ENCODE peak calls at places on chromosomes 5 and 9, in six cellular contexts. C is A549, X is colonic mucosa, R is PC-3, A is GM12878, B is neuronal stem cell. J is an unnamed sample.

GRCh38 chr9:75238311-75238976 is 150.1 kb downstream of the OSTF1 start:
- DNase-seq in C (peak; percentile 36), X (peak; percentile 71), R (peak; percentile 80), A (peak; percentile 3), B (peak; percentile 11), J (peak; percentile 75)

GRCh38 chr9:123834218-123834906 is 95.6 kb downstream of the DENND1A start:
- DNase-seq in C (no peak), X (no peak), R (no peak), A (no peak), B (peak; percentile 23), J (no peak)

GRCh38 chr5:175746851-175747250 is 89.0 kb downstream of the HRH2 start:
- DNase-seq in C (peak; percentile 58), X (no peak), R (peak; percentile 25), A (no peak), B (peak; percentile 23), J (peak; percentile 3)

GRCh38 chr9:131447148-131447547 is 53.3 kb downstream of the PRRC2B start:
- DNase-seq in C (no peak), X (no peak), R (no peak), A (no peak), B (no peak), J (no peak)

GRCh38 chr5:123422433-123423277 is 548 bp downstream of the CEP120 start:
- DNase-seq in C (peak; percentile 31), X (peak; percentile 51), R (peak; percentile 27), A (no peak), B (peak; percentile 17), J (peak; percentile 18)

GRCh38 chr5:84403773-84404172 is 19.1 kb upstream of the EDIL3 start:
- DNase-seq in C (no peak), X (no peak), R (peak; percentile 81), A (no peak), B (no peak), J (peak; percentile 96)

GRCh38 chr5:7080501-7080900 is 315.4 kb upstream of the ADCY2 start:
- DNase-seq in C (no peak), X (no peak), R (no peak), A (no peak), B (no peak), J (no peak)

GRCh38 chr9:133428579-133429215 is 6.5 kb downstream of the ADAMTS13 start:
- DNase-seq in C (peak; percentile 49), X (peak; percentile 33), R (no peak), A (no peak), B (peak; percentile 48), J (no peak)

GRCh38 chr9:134558124-134558805 is 83.3 kb upstream of the COL5A1 start:
- DNase-seq in C (no peak), X (no peak), R (no peak), A (no peak), B (no peak), J (no peak)

GRCh38 chr9:127790094-127790855 is 4.4 kb downstream of the CDK9 start:
- DNase-seq in C (no peak), X (no peak), R (no peak), A (no peak), B (no peak), J (no peak)

GRCh38 chr9:12815895-12816294 is 41.1 kb downstream of the LURAP1L start:
- DNase-seq in C (no peak), X (no peak), R (peak; percentile 58), A (no peak), B (no peak), J (no peak)

GRCh38 chr9:16119861-16120641 is 567.2 kb downstream of the CCDC171 start:
- DNase-seq in C (no peak), X (no peak), R (no peak), A (no peak), B (no peak), J (peak; percentile 89)

GRCh38 chr5:107676702-107677101 is 6.0 kb upstream of the EFNA5 start:
- DNase-seq in C (no peak), X (no peak), R (no peak), A (no peak), B (no peak), J (peak; percentile 29)

GRCh38 chr5:127086583-127086982 is 13.3 kb upstream of the C5orf63 start:
- DNase-seq in C (no peak), X (no peak), R (no peak), A (no peak), B (no peak), J (no peak)

GRCh38 chr9:88418715-88419540 is 30.7 kb downstream of the SPIN1 start:
- DNase-seq in C (no peak), X (no peak), R (no peak), A (no peak), B (no peak), J (peak; percentile 45)

GRCh38 chr5:160171656-160172055 is 52.4 kb upstream of the PWWP2A start:
- DNase-seq in C (no peak), X (no peak), R (no peak), A (no peak), B (no peak), J (peak; percentile 61)

GRCh38 chr9:117521293-117521692 is 106.4 kb upstream of the ASTN2 start:
- DNase-seq in C (no peak), X (no peak), R (no peak), A (no peak), B (no peak), J (no peak)

GRCh38 chr5:174312641-174313040 is 267.1 kb downstream of the NSG2 start:
- DNase-seq in C (no peak), X (no peak), R (no peak), A (no peak), B (no peak), J (no peak)

GRCh38 chr5:106451998-106452397 is 1218.7 kb downstream of the EFNA5 start:
- DNase-seq in C (no peak), X (no peak), R (no peak), A (no peak), B (no peak), J (no peak)

GRCh38 chr5:172659909-172660628 is 19.0 kb downstream of the NEURL1B start:
- DNase-seq in C (no peak), X (peak; percentile 92), R (no peak), A (no peak), B (peak; percentile 67), J (peak; percentile 87)

GRCh38 chr5:104635216-104635615 is 1072.6 kb upstream of the NUDT12 start:
- DNase-seq in C (no peak), X (no peak), R (peak; percentile 37), A (no peak), B (no peak), J (peak; percentile 28)

GRCh38 chr5:145811834-145812625 is 23.1 kb downstream of the PRELID2 start:
- DNase-seq in C (no peak), X (no peak), R (peak; percentile 12), A (no peak), B (no peak), J (peak; percentile 53)

GRCh38 chr5:99694884-99695283 is 766.1 kb upstream of the CHD1 start:
- DNase-seq in C (no peak), X (no peak), R (no peak), A (no peak), B (no peak), J (no peak)

GRCh38 chr5:111790295-111790694 is 33.3 kb upstream of the NREP start:
- DNase-seq in C (no peak), X (no peak), R (no peak), A (no peak), B (no peak), J (no peak)
- H3K4me3 ChIP-seq in C (no peak overlapping the region), X (no peak overlapping the region), R (no peak overlapping the region), A (no peak overlapping the region), B (no peak overlapping the region), J (no peak overlapping the region)

GRCh38 chr5:135393229-135393628 is 5.8 kb downstream of the MACROH2A1 start:
- DNase-seq in C (no peak), X (no peak), R (no peak), A (no peak), B (no peak), J (no peak)
- H3K27ac ChIP-seq in C (no peak overlapping the region), X (no peak overlapping the region), R (no peak overlapping the region), A (peak overlapping the region; percentile 28), B (no peak overlapping the region), J (no peak overlapping the region)

DNA sequence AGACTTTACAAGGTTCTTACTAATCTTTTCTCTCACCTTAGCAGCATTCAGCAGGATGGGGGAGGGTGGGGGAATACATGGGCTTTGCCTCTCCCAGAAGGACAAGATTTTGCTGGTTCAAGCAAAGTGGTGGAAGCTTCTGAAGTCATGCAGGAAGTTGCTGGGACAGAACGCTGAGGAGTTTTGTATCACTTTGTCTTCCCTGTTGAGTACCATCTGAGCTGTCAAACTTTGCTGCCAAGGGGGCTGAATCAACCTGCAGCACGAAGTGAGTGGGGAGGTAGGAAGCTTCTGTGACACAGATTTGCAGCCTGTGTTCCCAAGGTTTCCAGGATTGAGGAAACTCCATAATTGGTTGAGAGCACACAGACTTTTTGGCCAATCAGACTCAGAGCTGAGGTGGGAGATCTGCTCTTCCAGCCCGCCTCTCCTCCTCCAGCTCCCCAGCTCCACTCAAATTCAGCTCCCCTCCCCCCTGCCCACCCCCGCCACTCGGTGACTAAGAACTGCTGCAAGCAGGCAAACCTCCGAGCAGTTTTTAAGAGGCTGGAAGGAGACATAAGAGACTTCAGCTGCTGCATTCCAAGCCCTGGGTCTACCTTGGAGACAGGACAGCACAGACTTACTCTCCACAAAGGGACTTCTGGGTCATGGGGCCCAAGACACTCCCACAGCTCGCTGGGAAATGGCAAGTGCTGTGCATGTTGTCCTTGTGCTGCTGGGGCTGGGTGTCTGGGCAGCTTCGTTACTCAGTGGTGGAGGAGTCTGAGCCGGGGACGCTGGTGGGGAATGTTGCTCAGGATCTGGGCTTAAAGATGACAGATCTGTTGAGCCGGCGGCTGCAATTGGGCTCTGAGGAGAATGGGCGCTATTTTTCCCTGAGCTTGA is at the start of gene PCDHGC5:
- DNase-seq in C (no peak), X (no peak), R (peak; percentile 71), A (no peak), B (no peak), J (peak; percentile 51)
- H3K4me3 ChIP-seq in C (no peak within 1 kb of the TSS), X (no peak within 1 kb of the TSS), R (peak within 1 kb of the TSS; percentile 42), A (no peak within 1 kb of the TSS), B (no peak within 1 kb of the TSS), J (peak within 1 kb of the TSS; percentile 20)

GRCh38 chr5:10700516-10700915 is 60.5 kb downstream of the DAP start:
- DNase-seq in C (no peak), X (no peak), R (no peak), A (no peak), B (no peak), J (no peak)
- H3K27ac ChIP-seq in C (no peak overlapping the region), X (no peak overlapping the region), R (no peak overlapping the region), A (peak overlapping the region; percentile 80), B (no peak overlapping the region), J (no peak overlapping the region)

GRCh38 chr5:39058178-39058577 is 16.0 kb downstream of the RICTOR start:
- DNase-seq in C (no peak), X (no peak), R (no peak), A (no peak), B (no peak), J (no peak)
- H3K4me3 ChIP-seq in C (peak overlapping the region; percentile 35), X (no peak overlapping the region), R (peak overlapping the region; percentile 5), A (peak overlapping the region; percentile 58), B (no peak overlapping the region), J (no peak overlapping the region)

GRCh38 chr9:96494215-96494800 is 44.3 kb downstream of the HABP4 start:
- DNase-seq in C (no peak), X (no peak), R (no peak), A (no peak), B (no peak), J (no peak)
- H3K27ac ChIP-seq in C (no peak overlapping the region), X (no peak overlapping the region), R (no peak overlapping the region), A (no peak overlapping the region), B (no peak overlapping the region), J (no peak overlapping the region)

DNA sequence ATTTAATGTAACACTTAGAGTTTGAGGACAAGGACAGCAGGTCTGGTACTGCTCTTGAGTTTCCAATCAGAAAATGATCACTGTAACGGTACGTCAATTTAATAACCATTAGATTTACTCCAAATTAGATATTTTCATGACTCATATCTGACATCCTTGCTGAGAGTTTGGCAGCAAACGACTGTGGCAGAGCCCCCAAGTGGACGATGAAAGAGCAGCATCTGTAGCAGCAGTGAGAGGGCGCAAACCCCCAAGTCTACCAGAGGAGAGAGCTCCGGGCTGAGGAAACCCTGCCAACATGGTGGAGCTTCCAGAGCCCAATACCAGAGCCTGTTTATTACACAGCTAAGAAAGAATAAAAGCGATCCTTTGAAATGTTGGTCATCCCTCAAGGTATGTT is 73.2 kb upstream of the EPB41L4A start:
- DNase-seq in C (peak; percentile 68), X (no peak), R (peak; percentile 69), A (peak; percentile 12), B (peak; percentile 14), J (peak; percentile 63)
- H3K4me3 ChIP-seq in C (no peak overlapping the region), X (no peak overlapping the region), R (no peak overlapping the region), A (no peak overlapping the region), B (no peak overlapping the region), J (no peak overlapping the region)